ENCODE peak calls at places on chromosomes 6 and 20, in five cellular contexts. Q is left cardiac atrium; A is RPMI7951; B is stimulated activated CD8-positive, alpha-beta memory T cell treated with anti-CD3 and anti-CD28 coated beads, Interleukin-15, amount 100 ng/mL, for 1 hour; E is H4. S is an unnamed sample.
A peak's percentile ranks its signal among the peaks of the same experiment; 100 is the strongest.

GRCh38 chr6:168343239-168344167 is 23.9 kb upstream of the DACT2 start:
- DNase-seq in Q (no peak), A (no peak), B (no peak), E (no peak), S (no peak)

GRCh38 chr6:105177521-105177920 is 2.3 kb downstream of the POPDC3 start:
- DNase-seq in Q (no peak), A (no peak), B (no peak), E (no peak), S (no peak)

GRCh38 chr6:110532401-110532800 is 56.0 kb upstream of the SLC22A16 start:
- DNase-seq in Q (no peak), A (peak; percentile 23), B (no peak), E (no peak), S (no peak)

GRCh38 chr6:144159231-144159630 is 8.9 kb downstream of the STX11 start:
- DNase-seq in Q (no peak), A (no peak), B (no peak), E (no peak), S (no peak)

GRCh38 chr6:33343953-33344611 is 26.5 kb upstream of the ZBTB22 start:
- DNase-seq in Q (no peak), A (no peak), B (no peak), E (no peak), S (no peak)

GRCh38 chr20:49685161-49685601 is 28.5 kb downstream of the B4GALT5 start:
- DNase-seq in Q (no peak), A (no peak), B (no peak), E (no peak), S (no peak)

GRCh38 chr20:5504061-5504739 is 187.4 kb upstream of the PROKR2 start:
- DNase-seq in Q (peak; percentile 80), A (peak; percentile 46), B (no peak), E (no peak), S (peak; percentile 56)

GRCh38 chr20:45685896-45686295 is 15.9 kb upstream of the WFDC11 start:
- DNase-seq in Q (no peak), A (no peak), B (no peak), E (no peak), S (no peak)

GRCh38 chr20:1588869-1589460 is 30.8 kb downstream of the SIRPB1 start:
- DNase-seq in Q (no peak), A (no peak), B (no peak), E (no peak), S (no peak)

GRCh38 chr20:49387606-49387939 is 94.9 kb downstream of the KCNB1 start:
- DNase-seq in Q (no peak), A (no peak), B (no peak), E (no peak), S (no peak)

GRCh38 chr6:167047554-167047953 is 48.4 kb downstream of the CEP43 start:
- DNase-seq in Q (no peak), A (no peak), B (no peak), E (no peak), S (peak; percentile 39)

GRCh38 chr6:34284563-34285545 is 36.0 kb upstream of the SMIM29 start:
- DNase-seq in Q (peak; percentile 55), A (no peak), B (no peak), E (peak; percentile 17), S (peak; percentile 31)

GRCh38 chr6:52887912-52888535 is 21.5 kb downstream of the GSTA3 start:
- DNase-seq in Q (no peak), A (peak; percentile 14), B (no peak), E (no peak), S (no peak)

GRCh38 chr6:87066449-87067288 is 28.2 kb downstream of the CGA start:
- DNase-seq in Q (peak; percentile 36), A (peak; percentile 51), B (no peak), E (peak; percentile 30), S (peak; percentile 42)

GRCh38 chr6:44627091-44627878 is 239.8 kb downstream of the CDC5L start:
- DNase-seq in Q (peak; percentile 35), A (no peak), B (no peak), E (no peak), S (peak; percentile 23)

GRCh38 chr6:111057074-111057752 is 30.1 kb upstream of the SLC16A10 start:
- DNase-seq in Q (no peak), A (peak; percentile 51), B (no peak), E (no peak), S (peak; percentile 21)

GRCh38 chr6:39962831-39963230 is 28.6 kb upstream of the MOCS1 start:
- DNase-seq in Q (no peak), A (no peak), B (no peak), E (peak; percentile 55), S (no peak)

GRCh38 chr20:25279403-25279802 is 31.5 kb downstream of the PYGB start:
- DNase-seq in Q (no peak), A (no peak), B (no peak), E (no peak), S (peak; percentile 16)